ENCODE peak calls at places on chromosomes 16 and 17, in seven cellular contexts. X is omental fat pad, S is fibroblast of mammary gland, W is A549, O is thoracic aorta, Q is endothelial cell, A is psoas muscle. L is an unnamed sample.

GRCh38 chr16:86243571-86244154 is 266.7 kb upstream of the FOXF1 start:
- DNase-seq in W (no peak), O (no peak), S (no peak), Q (no peak), X (no peak), A (no peak), L (no peak)

GRCh38 chr17:49969134-49969759 is at the start of gene DLX4:
- DNase-seq in O (no peak), X (no peak), W (peak), S (no peak), A (no peak), Q (no peak), L (no peak)

GRCh38 chr16:3580271-3580670 is 3.1 kb upstream of the NLRC3 start:
- DNase-seq in S (no peak), A (no peak), O (no peak), W (no peak), X (no peak), Q (no peak), L (no peak)

GRCh38 chr16:28112908-28113307 is 49.4 kb upstream of the GSG1L start:
- DNase-seq in Q (no peak), O (no peak), A (no peak), W (no peak), X (no peak), S (no peak), L (no peak)

GRCh38 chr16:254461-254860 is 19.8 kb downstream of the FAM234A start:
- DNase-seq in Q (no peak), A (no peak), W (no peak), S (no peak), O (no peak), X (no peak), L (no peak)

GRCh38 chr17:79769596-79770520 is 8.1 kb upstream of the CBX2 start:
- DNase-seq in O (no peak), W (peak), X (no peak), A (no peak), S (no peak), Q (no peak), L (no peak)

GRCh38 chr16:69820926-69821541 is 58.9 kb downstream of the WWP2 start:
- DNase-seq in O (no peak), W (no peak), X (no peak), A (peak), Q (no peak), S (peak), L (no peak)

GRCh38 chr17:73302189-73302588 is 9.6 kb downstream of the CDC42EP4 start:
- DNase-seq in S (peak), O (no peak), Q (no peak), W (no peak), X (no peak), A (no peak), L (no peak)

GRCh38 chr17:1644493-1645206 is 882 bp downstream of the SCARF1 start:
- DNase-seq in W (no peak), A (no peak), X (no peak), S (peak), Q (no peak), O (no peak), L (no peak)

GRCh38 chr17:2192367-2193028 is 111.1 kb downstream of the SMG6 start:
- DNase-seq in A (peak), O (no peak), W (peak), Q (no peak), X (no peak), S (peak), L (peak)

GRCh38 chr16:48353565-48354163 is 31.5 kb downstream of the SIAH1 start:
- DNase-seq in W (peak), S (peak), A (no peak), Q (peak), X (no peak), O (no peak), L (peak)

GRCh38 chr16:80350066-80350465 is 190.7 kb upstream of the DYNLRB2 start:
- DNase-seq in Q (no peak), S (no peak), O (no peak), X (no peak), A (no peak), W (no peak), L (no peak)

DNA sequence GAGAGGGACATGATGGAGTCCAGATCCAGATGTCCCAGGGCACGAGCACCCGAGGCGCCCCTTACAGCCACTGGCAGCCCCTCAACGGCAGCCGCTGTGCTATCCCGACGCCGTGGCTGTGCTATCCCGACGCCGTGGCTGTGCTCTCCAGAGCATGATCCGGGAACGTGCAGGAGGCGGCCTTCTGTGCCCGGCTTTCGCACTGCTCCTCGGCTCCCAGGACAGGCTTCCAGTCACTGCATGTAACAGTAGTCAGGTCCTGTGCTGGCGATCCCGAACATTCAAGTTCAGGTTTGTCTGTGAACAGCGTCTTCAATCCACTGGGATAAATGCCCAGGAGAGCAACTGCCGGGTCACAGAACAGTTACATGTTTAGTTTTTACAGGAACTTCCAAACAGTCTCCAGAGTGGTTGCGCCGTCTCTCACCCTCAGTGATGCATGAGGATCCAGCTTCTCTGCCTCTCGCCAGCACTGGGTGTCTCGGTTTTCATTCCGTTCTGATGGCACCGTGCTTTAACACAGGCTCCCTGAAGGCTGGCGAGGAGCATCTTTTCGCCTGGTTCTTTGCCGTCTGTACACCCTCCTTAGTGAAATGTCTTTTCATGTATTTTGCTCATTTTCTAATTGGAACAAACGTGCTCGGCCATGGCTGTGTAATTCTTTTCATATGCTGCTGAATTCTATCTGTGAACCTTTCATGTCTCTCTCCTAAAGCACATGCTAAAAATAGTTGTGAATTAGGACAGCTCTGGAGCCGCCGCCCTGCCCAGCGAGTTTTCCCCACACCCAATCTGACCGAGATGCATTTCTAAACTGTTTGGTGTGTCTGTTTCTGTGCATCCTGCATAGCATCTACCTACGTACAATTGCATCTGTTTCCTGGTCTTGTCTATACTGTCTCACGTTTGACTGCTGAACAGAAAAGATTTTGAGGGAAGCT is 72.6 kb upstream of the METRNL start:
- DNase-seq in W (no peak), S (no peak), O (no peak), X (no peak), A (no peak), Q (no peak), L (no peak)
- TF ChIP-seq CTCF in W (no peak), S (no peak), O (no peak), X (no peak), A (no peak), Q (no peak), L (no peak)

GRCh38 chr16:51355195-51355594 is 204.1 kb upstream of the SALL1 start:
- DNase-seq in Q (no peak), A (no peak), S (no peak), W (no peak), O (no peak), X (no peak), L (no peak)

GRCh38 chr16:51357839-51358238 is 206.8 kb upstream of the SALL1 start:
- DNase-seq in W (no peak), O (no peak), X (no peak), Q (no peak), S (no peak), A (no peak), L (no peak)

GRCh38 chr16:51355871-51356270 is 204.8 kb upstream of the SALL1 start:
- DNase-seq in A (no peak), S (no peak), W (no peak), X (no peak), O (no peak), Q (no peak), L (no peak)

DNA sequence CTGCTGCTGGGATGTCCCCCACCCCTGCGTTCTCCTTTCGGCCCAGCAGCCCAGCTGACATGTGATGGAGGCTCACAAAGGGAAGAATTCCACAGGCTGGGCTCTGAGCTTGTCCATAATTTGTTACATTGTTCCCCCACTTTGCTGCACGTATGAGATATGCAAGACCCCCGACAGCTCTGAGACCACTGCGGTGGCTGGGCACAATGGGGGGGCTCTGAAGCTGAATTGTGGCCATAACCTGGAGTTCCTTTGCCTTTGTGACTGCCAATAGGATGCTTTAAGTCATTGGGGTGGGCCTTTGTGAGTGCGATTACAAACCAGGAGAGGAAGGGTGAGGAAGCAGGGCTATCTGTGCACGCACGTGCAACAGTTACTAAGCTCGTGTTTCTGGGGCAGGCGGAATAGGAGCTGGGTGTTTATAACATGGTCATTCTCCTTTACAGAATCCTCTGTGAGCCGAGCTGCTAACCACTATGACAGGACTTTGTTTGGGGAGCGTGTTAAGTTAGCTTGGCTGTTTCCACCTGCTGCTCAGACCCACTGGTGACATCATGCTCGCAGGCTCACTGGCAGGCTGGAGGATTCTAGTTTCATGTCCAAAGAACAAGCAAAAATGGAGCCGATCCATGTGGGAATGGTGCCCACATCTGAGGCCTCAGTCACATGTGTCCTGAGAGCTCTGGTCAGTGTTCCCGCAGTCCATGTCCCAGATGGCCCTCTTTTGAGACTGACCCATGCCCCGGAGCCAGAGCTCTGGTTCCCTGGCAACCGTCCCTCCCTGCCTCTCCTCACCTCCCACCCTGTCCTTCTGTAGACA is 208.3 kb upstream of the SALL1 start:
- DNase-seq in O (no peak), Q (no peak), S (no peak), A (peak), W (no peak), X (no peak), L (no peak)
- TF ChIP-seq CTCF in O (no peak), Q (no peak), S (no peak), A (no peak), W (no peak), X (no peak), L (no peak)

DNA sequence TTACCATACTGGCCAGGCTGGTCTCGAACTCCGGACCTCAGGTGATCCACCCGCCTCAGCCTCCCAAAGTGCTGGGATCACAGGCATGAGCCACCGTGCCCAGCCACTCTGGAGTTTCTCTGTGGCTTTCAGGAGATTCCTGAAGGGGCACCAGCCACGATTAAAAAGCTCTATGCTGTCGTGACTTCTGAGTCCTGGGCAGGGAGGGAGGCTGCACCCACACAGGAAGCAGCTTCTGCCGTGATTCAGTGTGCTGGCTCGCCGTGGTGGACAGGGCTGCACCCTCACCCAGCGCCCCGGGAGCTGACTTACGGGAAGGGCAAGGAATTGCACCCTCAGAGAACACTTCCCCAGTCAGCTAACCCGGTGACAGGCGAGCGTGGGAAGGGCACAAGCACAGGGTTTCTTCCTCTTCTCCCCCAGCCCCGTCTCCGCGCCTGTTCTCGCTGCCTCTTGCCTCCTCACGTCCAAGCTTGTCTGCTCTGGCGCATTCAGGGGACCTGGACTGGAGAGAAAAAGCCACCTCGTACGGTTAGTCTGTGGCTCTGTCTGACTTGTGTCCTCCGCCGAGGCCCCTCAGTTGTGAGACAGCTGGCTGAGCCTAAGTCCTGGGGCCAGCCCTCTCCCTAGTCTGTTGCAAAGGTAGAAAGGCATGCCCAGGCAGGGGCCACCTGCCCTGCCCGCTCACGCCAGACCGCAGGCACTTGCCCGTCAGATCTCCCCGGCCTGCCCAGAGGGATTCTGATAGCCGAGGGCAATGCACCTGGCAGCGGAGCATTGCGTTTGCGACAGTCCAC is 145.0 kb downstream of the SEC14L1 start:
- DNase-seq in A (peak), X (no peak), Q (no peak), S (peak), O (peak), W (peak), L (peak)
- TF ChIP-seq CTCF in A (no peak), X (no peak), Q (no peak), S (no peak), O (no peak), W (no peak), L (no peak)

DNA sequence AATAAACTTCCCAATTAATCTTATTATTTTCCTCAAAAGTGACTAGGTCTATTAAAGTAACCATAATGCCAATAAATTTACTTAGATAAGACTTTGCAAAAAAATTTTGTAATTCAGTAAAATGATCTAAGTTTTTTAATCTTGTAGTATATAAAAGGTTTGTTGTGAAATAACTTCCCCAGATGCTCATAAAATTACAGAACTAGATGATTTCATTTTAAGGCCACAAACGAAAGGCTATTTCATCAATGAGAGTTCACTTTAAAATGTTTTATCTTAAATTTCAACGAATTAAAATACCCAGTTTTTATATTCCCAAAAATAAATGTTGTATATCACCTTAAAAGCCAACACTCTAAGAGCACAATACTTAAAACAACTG is 170.1 kb downstream of the CYB561 start:
- DNase-seq in W (no peak), S (peak), X (no peak), A (no peak), Q (no peak), O (no peak), L (no peak)
- TF ChIP-seq CTCF in W (no peak), S (no peak), X (no peak), A (no peak), Q (no peak), O (no peak), L (no peak)

GRCh38 chr17:78252701-78253635 is 21.5 kb downstream of the TMEM235 start:
- DNase-seq in W (no peak), S (no peak), X (no peak), A (no peak), O (no peak), Q (no peak), L (no peak)
- TF ChIP-seq CTCF in W (no peak), S (no peak), X (no peak), A (no peak), O (no peak), Q (no peak), L (no peak)

GRCh38 chr16:23334950-23335349 is 32.8 kb downstream of the SCNN1B start:
- DNase-seq in S (no peak), Q (no peak), X (no peak), A (no peak), O (no peak), W (no peak), L (no peak)

GRCh38 chr16:23333962-23334361 is 31.9 kb downstream of the SCNN1B start:
- DNase-seq in S (no peak), O (no peak), Q (no peak), A (no peak), W (no peak), X (no peak), L (no peak)

GRCh38 chr16:23337836-23338550 is 35.9 kb downstream of the SCNN1B start:
- DNase-seq in A (no peak), O (no peak), W (no peak), S (no peak), Q (no peak), X (no peak), L (no peak)

GRCh38 chr16:23333034-23333579 is 31.0 kb downstream of the SCNN1B start:
- DNase-seq in S (peak), W (no peak), X (no peak), Q (no peak), O (no peak), A (no peak), L (no peak)

DNA sequence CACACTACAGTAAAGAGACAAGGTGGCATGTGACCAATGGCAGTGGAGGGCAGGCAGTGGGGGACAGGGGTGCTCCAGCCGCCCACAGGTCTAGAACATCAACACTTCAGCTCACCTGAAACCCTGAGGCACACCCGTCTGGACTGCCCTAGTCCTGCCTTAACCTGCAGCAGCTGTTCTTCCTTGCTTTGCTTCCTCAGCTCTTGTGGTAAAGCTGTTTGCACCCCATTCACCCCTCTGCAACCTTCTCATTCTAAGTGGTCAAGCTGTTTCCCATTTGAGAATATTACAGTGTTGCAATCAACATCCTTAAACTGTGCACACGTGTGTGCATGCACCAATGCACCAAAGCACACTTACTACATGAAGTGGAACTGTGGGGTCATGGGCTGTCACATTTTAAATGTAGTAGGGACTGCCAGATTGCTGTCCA is 32.3 kb downstream of the SCNN1B start:
- DNase-seq in X (no peak), S (no peak), Q (no peak), A (no peak), W (no peak), O (no peak), L (no peak)
- TF ChIP-seq CTCF in X (no peak), S (no peak), Q (no peak), A (no peak), W (no peak), O (no peak), L (no peak)

GRCh38 chr17:29617481-29618271 is 5.0 kb downstream of the CORO6 start:
- DNase-seq in Q (peak), W (peak), S (peak), A (peak), X (no peak), O (no peak), L (peak)

GRCh38 chr17:29619251-29619650 is 3.5 kb downstream of the CORO6 start:
- DNase-seq in S (peak), X (no peak), A (peak), W (no peak), Q (no peak), O (no peak), L (peak)

GRCh38 chr17:29617125-29617480 is 5.6 kb downstream of the CORO6 start:
- DNase-seq in O (no peak), S (peak), X (no peak), A (peak), W (peak), Q (peak), L (peak)

GRCh38 chr17:29620271-29620670 is 2.4 kb downstream of the CORO6 start:
- DNase-seq in Q (no peak), W (peak), X (no peak), A (peak), O (no peak), S (peak), L (no peak)

GRCh38 chr17:29618272-29619065 is 4.2 kb downstream of the CORO6 start:
- DNase-seq in O (no peak), A (no peak), X (no peak), S (no peak), Q (no peak), W (no peak), L (no peak)
- TF ChIP-seq CTCF in O (no peak), A (no peak), X (no peak), S (no peak), Q (no peak), W (peak), L (peak)

GRCh38 chr17:62671553-62671952 is 44.1 kb downstream of the MRC2 start:
- DNase-seq in Q (no peak), X (no peak), O (no peak), A (no peak), S (no peak), W (no peak), L (peak)
- TF ChIP-seq CTCF in Q (no peak), X (no peak), O (no peak), A (no peak), S (no peak), W (no peak), L (no peak)

GRCh38 chr17:58338454-58338841 is 9.9 kb upstream of the TSPOAP1 start:
- DNase-seq in W (no peak), S (no peak), O (no peak), Q (no peak), A (no peak), X (no peak), L (no peak)
- TF ChIP-seq CTCF in W (no peak), S (no peak), O (no peak), Q (no peak), A (no peak), X (no peak), L (no peak)

DNA sequence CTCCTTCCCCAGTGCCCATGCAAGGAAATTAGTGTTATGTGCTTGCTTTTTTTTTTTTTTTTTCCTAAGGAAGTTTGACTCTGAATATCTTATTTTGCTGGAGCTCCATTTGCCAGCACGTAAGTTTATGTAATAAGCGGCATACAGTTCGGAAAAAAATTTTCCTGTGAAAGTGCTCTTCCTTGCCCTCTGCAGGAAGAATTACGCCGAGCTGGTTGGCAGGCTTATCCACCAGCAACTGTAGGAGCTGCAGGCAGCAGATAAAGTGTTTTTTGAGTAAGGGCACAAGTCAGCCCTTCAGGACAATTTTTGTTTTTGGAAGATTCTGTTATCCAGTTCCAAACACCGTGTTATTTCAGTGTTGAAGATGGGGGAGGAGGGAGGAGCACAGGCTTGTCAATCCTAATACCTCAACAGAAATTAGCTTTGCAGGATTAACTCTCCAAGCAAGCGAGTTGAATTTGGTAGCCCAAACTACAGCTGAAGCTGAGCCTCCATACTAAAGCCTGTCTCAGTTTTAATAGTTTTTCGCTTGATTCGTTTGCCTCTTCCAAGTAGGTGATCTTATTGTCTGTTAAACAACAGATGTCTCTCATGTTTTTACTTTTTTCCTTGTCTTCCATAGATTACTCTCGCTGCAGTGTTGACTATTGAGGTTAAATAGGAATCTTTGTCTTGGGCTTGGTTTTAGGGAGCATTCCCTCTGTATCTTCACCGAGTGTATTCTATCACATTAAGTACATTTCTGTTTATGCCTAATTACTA is 1.1 kb downstream of the SPECC1 start:
- DNase-seq in O (no peak), S (peak), Q (peak), A (no peak), X (no peak), W (peak), L (peak)
- TF ChIP-seq CTCF in O (peak), S (peak), Q (no peak), A (no peak), X (no peak), W (peak), L (no peak)